ENCODE peak calls at places on chromosomes 6 and 20, in seven cellular contexts. V is activated B cell treated with CpG ODN at 0.5 μM for 24 hours; S is GM04504; E is naive thymus-derived CD8-positive, alpha-beta T cell; F is fibroblast of lung; D is non-pigmented ciliary epithelial cell; Q is CD4-positive, alpha-beta T cell. I is an unnamed sample.

GRCh38 chr20:45470262-45470931 is 844 bp downstream of the WFDC2 start:
- DNase-seq in V (no peak), S (no peak), E (no peak), F (no peak), D (no peak), Q (no peak), I (no peak)

GRCh38 chr20:16785221-16785620 is 37.1 kb downstream of the OTOR start:
- DNase-seq in V (no peak), S (no peak), E (no peak), F (no peak), D (no peak), Q (no peak), I (no peak)

GRCh38 chr20:36631651-36632050 is 14.3 kb downstream of the SLA2 start:
- DNase-seq in V (no peak), S (no peak), E (no peak), F (no peak), D (no peak), Q (no peak), I (no peak)

GRCh38 chr20:54025166-54025835 is 45.1 kb downstream of the BCAS1 start:
- DNase-seq in V (no peak), S (peak; percentile 58), E (no peak), F (peak; percentile 21), D (no peak), Q (no peak), I (no peak)

GRCh38 chr6:137214931-137215330 is 4.3 kb downstream of the IFNGR1 start:
- DNase-seq in V (no peak), S (no peak), E (no peak), F (no peak), D (no peak), Q (no peak), I (no peak)

GRCh38 chr6:125477849-125478248 is 176.1 kb upstream of the HDDC2 start:
- DNase-seq in V (no peak), S (no peak), E (no peak), F (no peak), D (no peak), Q (no peak), I (no peak)

GRCh38 chr6:90701146-90701781 is 114.4 kb upstream of the MAP3K7 start:
- DNase-seq in V (no peak), S (no peak), E (no peak), F (no peak), D (no peak), Q (no peak), I (peak; percentile 62)

GRCh38 chr6:95636552-95637376 is 59.4 kb downstream of the MANEA start:
- DNase-seq in V (no peak), S (no peak), E (no peak), F (no peak), D (no peak), Q (no peak), I (no peak)

GRCh38 chr20:54208492-54209044 is 681 bp downstream of the PFDN4 start:
- DNase-seq in V (no peak), S (peak; percentile 29), E (no peak), F (peak; percentile 63), D (peak; percentile 37), Q (no peak), I (peak; percentile 36)

GRCh38 chr6:7238900-7239589 is 74.0 kb downstream of the SSR1 start:
- DNase-seq in V (peak; percentile 71), S (peak; percentile 38), E (peak; percentile 86), F (peak; percentile 73), D (no peak), Q (peak; percentile 53), I (peak; percentile 96)

GRCh38 chr20:6008254-6008653 is 45.6 kb downstream of the LRRN4 start:
- DNase-seq in V (no peak), S (peak; percentile 87), E (no peak), F (peak; percentile 97), D (peak; percentile 70), Q (no peak), I (no peak)

GRCh38 chr6:42777126-42777822 is 4.6 kb upstream of the BICRAL start:
- DNase-seq in V (no peak), S (no peak), E (no peak), F (peak; percentile 59), D (no peak), Q (no peak), I (peak; percentile 68)

GRCh38 chr20:42678895-42679294 is 510.8 kb downstream of the PTPRT start:
- DNase-seq in V (no peak), S (no peak), E (no peak), F (no peak), D (no peak), Q (no peak), I (peak; percentile 20)

GRCh38 chr6:132587462-132587861 is 2.1 kb downstream of the TAAR5 start:
- DNase-seq in V (no peak), S (no peak), E (no peak), F (no peak), D (no peak), Q (no peak), I (no peak)

I was measured in NAMALWA.